ENCODE peak calls at places on chromosome 9, in four cellular contexts. E is ELR; S is CD8-positive, alpha-beta T cell; P is iris pigment epithelial cell. T is an unnamed sample.

GRCh38 chr9:70504814-70505213 is 90.4 kb upstream of the KLF9 start:
- DNase-seq in E (no peak), S (no peak), P (no peak), T (no peak)

GRCh38 chr9:134591082-134591571 is 50.5 kb upstream of the COL5A1 start:
- DNase-seq in E (no peak), S (no peak), P (no peak), T (no peak)

GRCh38 chr9:26744362-26744965 is 148.1 kb downstream of the CAAP1 start:
- DNase-seq in E (peak; percentile 54), S (no peak), P (peak; percentile 28), T (peak; percentile 36)

GRCh38 chr9:122125891-122126331 is 32.8 kb upstream of the TTLL11 start:
- DNase-seq in E (peak; percentile 67), S (no peak), P (peak; percentile 22), T (peak; percentile 32)

GRCh38 chr9:92807031-92807756 is 42.6 kb upstream of the BICD2 start:
- DNase-seq in E (no peak), S (no peak), P (no peak), T (no peak)

GRCh38 chr9:130328349-130328801 is 62.8 kb downstream of the HMCN2 start:
- DNase-seq in E (no peak), S (no peak), P (peak; percentile 31), T (no peak)

GRCh38 chr9:128025756-128026155 is 41.4 kb downstream of the NAIF1 start:
- DNase-seq in E (no peak), S (peak; percentile 39), P (no peak), T (no peak)

GRCh38 chr9:6567140-6567591 is 78.4 kb downstream of the GLDC start:
- DNase-seq in E (peak; percentile 96), S (no peak), P (peak; percentile 97), T (peak; percentile 100)

GRCh38 chr9:92468206-92468605 is 14.1 kb downstream of the ASPN start:
- DNase-seq in E (peak; percentile 52), S (no peak), P (no peak), T (peak; percentile 75)

GRCh38 chr9:13395086-13395485 is 115.6 kb upstream of the MPDZ start:
- DNase-seq in E (no peak), S (no peak), P (peak; percentile 16), T (peak; percentile 45)

GRCh38 chr9:111948958-111949357 is 52.3 kb downstream of the UGCG start:
- DNase-seq in E (no peak), S (no peak), P (no peak), T (no peak)

GRCh38 chr9:107597743-107598217 is 108.2 kb upstream of the KLF4 start:
- DNase-seq in E (no peak), S (no peak), P (no peak), T (no peak)

GRCh38 chr9:137666950-137667670 is 48.3 kb downstream of the EHMT1 start:
- DNase-seq in E (no peak), S (no peak), P (no peak), T (no peak)

GRCh38 chr9:132412089-132412488 is 2.1 kb downstream of the CFAP77 start:
- DNase-seq in E (peak; percentile 53), S (no peak), P (peak; percentile 6), T (no peak)

GRCh38 chr9:130845901-130846381 is 10.9 kb downstream of the ABL1 start:
- DNase-seq in E (peak; percentile 76), S (no peak), P (peak; percentile 90), T (peak; percentile 27)

GRCh38 chr9:13728917-13729811 is 449.7 kb upstream of the MPDZ start:
- DNase-seq in E (no peak), S (no peak), P (peak; percentile 63), T (peak; percentile 80)

GRCh38 chr9:36833954-36834353 is 200.1 kb downstream of the PAX5 start:
- DNase-seq in E (peak; percentile 22), S (no peak), P (no peak), T (no peak)

GRCh38 chr9:133393399-133393798 is 17.2 kb downstream of the STKLD1 start:
- DNase-seq in E (no peak), S (no peak), P (no peak), T (no peak)

GRCh38 chr9:132026932-132027585 is 52.6 kb downstream of the MED27 start:
- DNase-seq in E (peak; percentile 97), S (no peak), P (peak; percentile 76), T (peak; percentile 96)

GRCh38 chr9:129910628-129911567 is 75.6 kb downstream of the USP20 start:
- DNase-seq in E (peak; percentile 99), S (no peak), P (peak; percentile 100), T (peak; percentile 100)

GRCh38 chr9:14985419-14985818 is 75.2 kb upstream of the FREM1 start:
- DNase-seq in E (no peak), S (no peak), P (peak; percentile 41), T (no peak)

GRCh38 chr9:83034587-83034986 is 28.4 kb downstream of the RASEF start:
- DNase-seq in E (peak; percentile 63), S (no peak), P (peak; percentile 26), T (peak; percentile 55)

GRCh38 chr9:114001794-114002261 is 76.3 kb downstream of the AMBP start:
- DNase-seq in E (no peak), S (no peak), P (no peak), T (no peak)

GRCh38 chr9:110007477-110008270 is 200.3 kb downstream of the C9orf152 start:
- DNase-seq in E (peak; percentile 44), S (no peak), P (peak; percentile 31), T (no peak)

GRCh38 chr9:37989632-37990155 is 79.3 kb downstream of the SHB start:
- DNase-seq in E (no peak), S (no peak), P (no peak), T (no peak)

GRCh38 chr9:138075496-138075895 is 197.9 kb downstream of the CACNA1B start:
- DNase-seq in E (no peak), S (no peak), P (no peak), T (no peak)

GRCh38 chr9:130254753-130255637 is 10.6 kb upstream of the HMCN2 start:
- DNase-seq in E (no peak), S (no peak), P (no peak), T (no peak)

GRCh38 chr9:4832786-4833579 is 40.2 kb downstream of the RCL1 start:
- DNase-seq in E (peak; percentile 99), S (no peak), P (peak; percentile 100), T (peak; percentile 100)

GRCh38 chr9:113307401-113307975 is 4.3 kb upstream of the RNF183 start:
- DNase-seq in E (no peak), S (no peak), P (no peak), T (no peak)

GRCh38 chr9:120236596-120236995 is 343.4 kb downstream of the CDK5RAP2 start:
- DNase-seq in E (no peak), S (no peak), P (no peak), T (no peak)

GRCh38 chr9:126376311-126376902 is 49.8 kb downstream of the MVB12B start:
- DNase-seq in E (no peak), S (no peak), P (no peak), T (no peak)

GRCh38 chr9:112175796-112176315 is 759 bp upstream of the SUSD1 start:
- DNase-seq in E (no peak), S (no peak), P (no peak), T (no peak)

GRCh38 chr9:98215821-98216220 is 23.4 kb upstream of the CORO2A start:
- DNase-seq in E (peak; percentile 46), S (no peak), P (no peak), T (no peak)

GRCh38 chr9:2568689-2569088 is 52.9 kb upstream of the VLDLR start:
- DNase-seq in E (no peak), S (no peak), P (no peak), T (no peak)

GRCh38 chr9:27212621-27213020 is 84.3 kb downstream of the EQTN start:
- DNase-seq in E (no peak), S (no peak), P (no peak), T (no peak)

T was measured in bronchial epithelial cell.